ENCODE peak calls at places on chromosomes 11 and 22, in six cellular contexts. Y is neuronal stem cell, I is H9, Z is IMR-90, D is mesenchymal stem cell, G is H1. M is an unnamed sample.

GRCh38 chr11:101807521-101807920 is 107.3 kb upstream of the CEP126 start:
- DNase-seq in D (no peak), G (no peak), Y (no peak), I (no peak), Z (no peak), M (no peak)

GRCh38 chr22:26542831-26543230 is 30.6 kb upstream of the TFIP11 start:
- DNase-seq in Z (no peak), D (no peak), I (no peak), G (no peak), Y (no peak), M (no peak)

GRCh38 chr11:64762916-64763803 is 3.4 kb upstream of the PYGM start:
- DNase-seq in D (peak), I (peak), Y (no peak), Z (peak), G (peak), M (no peak)

GRCh38 chr22:45159652-45160462 is 3.9 kb upstream of the NUP50 start:
- DNase-seq in G (no peak), Y (no peak), Z (peak), I (no peak), D (peak), M (no peak)

GRCh38 chr11:77510095-77510494 is 36.2 kb upstream of the PAK1 start:
- DNase-seq in I (no peak), Y (no peak), D (no peak), Z (no peak), G (peak), M (no peak)

GRCh38 chr11:2762451-2762850 is 62.7 kb upstream of the KCNQ1OT1 start:
- DNase-seq in G (peak), I (no peak), Y (no peak), Z (no peak), D (no peak), M (no peak)

GRCh38 chr11:40188848-40189247 is 1270.6 kb downstream of the LRRC4C start:
- DNase-seq in Z (no peak), G (no peak), Y (no peak), I (no peak), D (no peak), M (no peak)

GRCh38 chr22:28379075-28379806 is 300.4 kb downstream of the TTC28 start:
- DNase-seq in D (peak), G (no peak), Y (no peak), Z (no peak), I (no peak), M (no peak)

GRCh38 chr11:33248416-33248957 is 8.7 kb upstream of the HIPK3 start:
- DNase-seq in Y (no peak), G (no peak), Z (peak), I (no peak), D (peak), M (peak)

GRCh38 chr22:43409800-43410199 is 2.0 kb upstream of the MPPED1 start:
- DNase-seq in Z (no peak), Y (no peak), G (no peak), D (no peak), I (no peak), M (no peak)

GRCh38 chr11:2674681-2675131 is 25.1 kb downstream of the KCNQ1OT1 start:
- DNase-seq in I (peak), Z (no peak), Y (no peak), D (no peak), G (no peak), M (no peak)

GRCh38 chr22:49632199-49633009 is 195.3 kb downstream of the BRD1 start:
- DNase-seq in Y (peak), I (peak), G (peak), D (peak), Z (peak), M (no peak)

GRCh38 chr22:38618682-38619081 is 37.5 kb downstream of the FAM227A start:
- DNase-seq in Y (no peak), D (no peak), G (no peak), Z (no peak), I (no peak), M (no peak)

GRCh38 chr22:38314992-38315800 is 2.0 kb downstream of the CSNK1E start:
- DNase-seq in Z (peak), Y (no peak), G (no peak), I (no peak), D (peak), M (no peak)

GRCh38 chr11:75802022-75802912 is 12.7 kb upstream of the UVRAG start:
- DNase-seq in Z (no peak), G (no peak), I (peak), D (no peak), Y (no peak), M (no peak)

GRCh38 chr11:10095412-10096207 is 198.4 kb downstream of the SBF2 start:
- DNase-seq in Y (no peak), D (no peak), Z (no peak), G (no peak), I (no peak), M (no peak)

GRCh38 chr11:35622070-35622469 is 3.8 kb downstream of the FJX1 start:
- DNase-seq in I (no peak), D (peak), Y (no peak), Z (peak), G (no peak), M (peak)

DNA sequence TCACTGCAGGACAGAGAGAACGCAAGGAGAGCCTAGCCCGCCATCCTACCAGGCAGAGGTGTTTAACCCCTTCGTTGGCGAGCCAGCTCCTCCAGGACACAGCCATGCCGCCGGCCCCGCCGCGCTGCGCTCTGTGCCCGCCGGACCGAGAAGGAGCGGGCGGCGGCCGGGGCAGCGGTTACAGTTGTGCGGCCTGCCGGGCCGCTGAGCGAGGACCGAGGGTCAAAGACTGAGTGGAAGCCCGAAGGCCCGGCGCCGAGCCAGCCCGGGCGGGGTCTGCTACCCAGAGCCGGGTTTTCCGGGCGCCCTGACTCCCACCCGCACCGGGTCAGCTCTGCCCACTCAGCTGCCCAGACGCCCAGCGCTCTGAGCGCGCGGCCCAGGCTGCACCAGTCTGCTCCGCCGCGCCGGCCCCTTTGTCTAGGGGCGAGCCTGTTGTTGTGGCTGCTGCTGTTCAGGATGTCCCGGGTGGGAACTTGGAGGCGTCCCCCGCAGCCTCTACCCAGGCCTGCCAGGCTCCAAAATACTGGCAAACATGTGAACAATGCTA is at the start of gene NOX4:
- DNase-seq in G (peak), Z (peak), Y (peak), D (peak), I (peak), M (no peak)
- H2AFZ ChIP-seq in G (peak), Z (peak), Y (peak), D (peak), I (peak), M (peak)

DNA sequence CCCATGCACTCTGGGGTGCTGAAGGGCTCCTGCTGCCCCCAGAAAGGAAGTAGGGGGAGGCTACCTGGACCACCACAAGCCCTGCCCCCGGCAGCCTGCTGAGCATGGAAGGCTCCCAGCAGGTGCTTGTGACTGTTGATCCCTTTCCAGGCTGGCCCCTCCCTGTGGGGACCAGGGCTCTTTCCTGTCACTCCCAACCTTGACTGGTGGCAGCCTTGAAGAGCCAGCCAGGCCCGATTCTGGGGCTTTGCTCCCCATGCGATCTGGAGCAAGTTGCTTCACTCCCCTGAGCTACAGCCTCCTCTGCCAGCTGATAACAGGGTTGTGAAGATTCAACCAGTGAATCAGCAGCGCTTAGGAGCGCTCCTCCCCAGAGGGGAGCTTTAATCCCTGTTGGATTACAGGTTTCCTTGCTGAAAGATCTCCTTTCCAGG is 4.6 kb upstream of the CST6 start:
- DNase-seq in I (no peak), Y (no peak), Z (no peak), G (no peak), D (no peak), M (no peak)
- H3K18ac ChIP-seq in I (no peak), Y (no peak), Z (no peak), G (no peak), D (no peak), M (no peak)

DNA sequence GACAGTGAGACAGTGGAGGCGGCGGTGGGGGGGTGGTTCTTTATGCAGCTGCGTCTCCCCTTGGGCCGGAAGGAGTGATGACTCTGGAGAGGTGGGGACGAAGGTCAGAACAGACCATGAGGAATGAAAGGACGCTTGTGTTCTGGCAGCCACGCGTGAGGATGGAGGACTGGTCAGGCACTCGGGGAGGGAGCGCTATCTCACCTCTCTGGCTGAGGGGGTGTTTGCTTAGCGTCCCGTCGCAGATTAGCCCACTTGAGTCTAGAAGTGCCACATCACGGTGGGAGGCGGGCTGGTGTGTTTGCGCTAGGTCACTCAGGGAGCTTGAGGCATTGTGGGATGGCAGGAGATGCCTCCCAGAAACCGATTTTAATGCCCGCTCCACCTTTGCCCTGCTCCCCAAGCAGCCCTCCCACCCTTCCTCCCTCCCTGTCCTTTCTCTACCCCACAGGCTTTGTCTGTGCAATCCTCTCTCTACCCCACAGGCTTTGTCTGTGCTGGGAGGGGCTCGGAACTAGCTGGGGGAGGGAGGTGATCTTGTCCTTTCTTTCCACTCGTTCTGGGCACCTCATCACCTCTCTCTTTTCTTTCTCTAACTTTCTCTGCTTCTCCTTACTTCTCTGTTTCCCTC is 97.8 kb downstream of the PKNOX2 start:
- DNase-seq in G (no peak), D (peak), I (no peak), Z (no peak), Y (peak), M (no peak)
- H2AFZ ChIP-seq in G (peak), D (no peak), I (no peak), Z (peak), Y (peak), M (no peak)

GRCh38 chr11:126082251-126083109 is 19.8 kb upstream of the CDON start:
- DNase-seq in D (no peak), Z (no peak), G (peak), Y (no peak), I (peak), M (no peak)

GRCh38 chr11:126079640-126080205 is 17.1 kb upstream of the CDON start:
- DNase-seq in G (no peak), Z (no peak), Y (no peak), I (peak), D (no peak), M (no peak)

GRCh38 chr11:126083829-126084607 is 21.4 kb upstream of the CDON start:
- DNase-seq in G (no peak), I (no peak), Y (peak), Z (no peak), D (no peak), M (no peak)

GRCh38 chr11:126081915-126082250 is 19.2 kb upstream of the CDON start:
- DNase-seq in G (no peak), Y (no peak), I (no peak), Z (no peak), D (no peak), M (no peak)

GRCh38 chr11:126080206-126080941 is 17.7 kb upstream of the CDON start:
- DNase-seq in G (no peak), Y (no peak), I (no peak), D (no peak), Z (no peak), M (no peak)
- H3K18ac ChIP-seq in G (peak), Y (peak), I (no peak), D (no peak), Z (no peak), M (peak)

DNA sequence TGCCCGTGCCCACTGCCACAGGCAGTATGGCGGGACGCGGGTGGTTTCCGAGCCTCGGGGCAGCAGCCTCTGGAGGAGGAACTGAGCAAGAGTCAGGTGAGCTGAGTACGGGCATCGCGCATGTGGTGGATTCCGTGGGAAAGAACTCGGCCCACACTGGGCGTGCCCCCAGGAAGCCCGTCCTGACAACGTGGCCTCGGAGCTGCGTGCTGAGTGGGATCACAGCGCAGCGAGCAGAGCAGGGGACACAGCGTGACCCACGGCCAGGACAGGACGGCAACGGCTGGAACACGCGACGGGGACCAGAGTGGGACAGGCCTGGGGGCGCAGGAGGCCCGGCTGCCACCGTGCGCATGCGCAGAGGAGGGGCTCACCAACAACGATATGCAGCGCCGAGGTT is 36.8 kb downstream of the CERK start:
- DNase-seq in I (no peak), Z (no peak), D (no peak), Y (no peak), G (no peak), M (no peak)
- H2AFZ ChIP-seq in I (no peak), Z (no peak), D (no peak), Y (no peak), G (no peak), M (no peak)